ENCODE peak calls at places on chromosomes 7 and 10, in five cellular contexts. H is neural progenitor cell, L is GM04504, Z is esophagus squamous epithelium, N is Calu3. C is an unnamed sample.

GRCh38 chr7:28674359-28674782 is 262.1 kb downstream of the CREB5 start:
- DNase-seq in N (peak), Z (no peak), L (no peak), H (no peak), C (no peak)

GRCh38 chr7:130293521-130293920 is 560 bp downstream of the CPA4 start:
- DNase-seq in L (no peak), H (no peak), N (no peak), Z (no peak), C (no peak)

GRCh38 chr10:33153968-33154327 is 180.5 kb downstream of the NRP1 start:
- DNase-seq in H (no peak), N (no peak), Z (no peak), L (no peak), C (no peak)

GRCh38 chr7:140035400-140036223 is 27.1 kb downstream of the PARP12 start:
- DNase-seq in L (peak), Z (no peak), H (no peak), N (no peak), C (no peak)

GRCh38 chr7:39951156-39951942 is 1.3 kb downstream of the CDK13 start:
- DNase-seq in Z (no peak), H (peak), L (no peak), N (peak), C (peak)

GRCh38 chr7:137992738-137993394 is 9.0 kb downstream of the CREB3L2 start:
- DNase-seq in L (peak), N (no peak), H (no peak), Z (no peak), C (no peak)

GRCh38 chr10:60123668-60124067 is 217.3 kb upstream of the CCDC6 start:
- DNase-seq in H (no peak), Z (no peak), N (no peak), L (no peak), C (no peak)

GRCh38 chr10:68082815-68083395 is 7.8 kb upstream of the HERC4 start:
- DNase-seq in N (no peak), H (no peak), L (no peak), Z (no peak), C (no peak)

GRCh38 chr7:52352019-52352418 is 683.4 kb upstream of the POM121L12 start:
- DNase-seq in H (no peak), Z (no peak), N (no peak), L (no peak), C (no peak)

GRCh38 chr10:108783897-108784296 is 1139.4 kb downstream of the XPNPEP1 start:
- DNase-seq in Z (no peak), H (peak), N (peak), L (no peak), C (peak)

GRCh38 chr7:112770051-112770450 is 20.1 kb downstream of the TMEM168 start:
- DNase-seq in H (no peak), N (no peak), L (no peak), Z (no peak), C (peak)

GRCh38 chr10:14587540-14588083 is 187.1 kb downstream of the FAM107B start:
- DNase-seq in H (no peak), N (no peak), Z (no peak), L (no peak), C (no peak)

GRCh38 chr7:97461596-97461995 is 270.3 kb upstream of the TAC1 start:
- DNase-seq in H (no peak), L (no peak), N (no peak), Z (no peak), C (no peak)

GRCh38 chr7:65397730-65398142 is 24.1 kb downstream of the ZNF92 start:
- DNase-seq in L (no peak), N (no peak), Z (no peak), H (no peak), C (no peak)

GRCh38 chr7:51242007-51242691 is 74.5 kb downstream of the COBL start:
- DNase-seq in Z (no peak), N (no peak), L (no peak), H (no peak), C (peak)

GRCh38 chr10:19811517-19811916 is 4.7 kb upstream of the PLXDC2 start:
- DNase-seq in Z (no peak), L (no peak), N (no peak), H (peak), C (peak)

C was measured in T47D.